ENCODE peak calls at places on chromosome X, in nine cellular contexts. G, X, Z, S, J, W, E, H and U are unnamed samples.

GRCh38 chrX:47283015-47283771 is 50.4 kb downstream of the USP11 start:
- DNase-seq in G (no peak), X (no peak), Z (no peak), S (peak), J (no peak), W (peak), E (peak), H (peak), U (no peak)

GRCh38 chrX:105945266-105945665 is 93.3 kb downstream of the SERPINA7 start:
- DNase-seq in G (no peak), X (no peak), Z (no peak), S (no peak), J (no peak), W (no peak), E (no peak), H (no peak), U (no peak)

GRCh38 chrX:130594453-130594916 is 192.7 kb downstream of the RBMX2 start:
- DNase-seq in G (no peak), X (no peak), Z (no peak), S (no peak), J (no peak), W (no peak), E (no peak), H (no peak), U (no peak)

GRCh38 chrX:20067709-20068315 is 48.9 kb downstream of the MAP7D2 start:
- DNase-seq in G (peak), X (peak), Z (peak), S (peak), J (peak), W (peak), E (peak), H (peak), U (no peak)

GRCh38 chrX:91331476-91331875 is 103.2 kb upstream of the PABPC5 start:
- DNase-seq in G (no peak), X (no peak), Z (no peak), S (no peak), J (no peak), W (no peak), E (no peak), H (no peak), U (no peak)

GRCh38 chrX:73127700-73128241 is 48.5 kb upstream of the PABPC1L2A start:
- DNase-seq in G (no peak), X (no peak), Z (peak), S (no peak), J (no peak), W (no peak), E (peak), H (no peak), U (no peak)

GRCh38 chrX:151042852-151043251 is 59.7 kb downstream of the HMGB3 start:
- DNase-seq in G (no peak), X (no peak), Z (no peak), S (no peak), J (no peak), W (no peak), E (no peak), H (no peak), U (no peak)

GRCh38 chrX:64885850-64886249 is 90.4 kb downstream of the ZC4H2 start:
- DNase-seq in G (no peak), X (no peak), Z (no peak), S (peak), J (no peak), W (no peak), E (no peak), H (no peak), U (no peak)

GRCh38 chrX:148593146-148593545 is 92.7 kb downstream of the AFF2 start:
- DNase-seq in G (no peak), X (no peak), Z (no peak), S (no peak), J (no peak), W (no peak), E (no peak), H (no peak), U (no peak)

GRCh38 chrX:54452920-54453319 is 12.7 kb downstream of the TSR2 start:
- DNase-seq in G (no peak), X (no peak), Z (no peak), S (peak), J (no peak), W (peak), E (peak), H (no peak), U (no peak)

GRCh38 chrX:72545990-72546389 is 26.7 kb downstream of the HDAC8 start:
- DNase-seq in G (no peak), X (no peak), Z (no peak), S (peak), J (no peak), W (peak), E (no peak), H (no peak), U (no peak)

GRCh38 chrX:133923113-133923512 is 62.3 kb downstream of the GPC3 start:
- DNase-seq in G (no peak), X (no peak), Z (no peak), S (no peak), J (no peak), W (no peak), E (no peak), H (no peak), U (no peak)

GRCh38 chrX:30015440-30015839 is 199.9 kb upstream of the MAGEB2 start:
- DNase-seq in G (no peak), X (no peak), Z (no peak), S (no peak), J (no peak), W (no peak), E (no peak), H (no peak), U (no peak)

GRCh38 chrX:151694661-151695582 is at the start of gene PRRG3:
- DNase-seq in G (no peak), X (no peak), Z (no peak), S (no peak), J (no peak), W (no peak), E (no peak), H (no peak), U (no peak)

GRCh38 chrX:70479197-70479969 is 34.7 kb downstream of the DLG3 start:
- DNase-seq in G (no peak), X (no peak), Z (no peak), S (peak), J (no peak), W (peak), E (peak), H (peak), U (no peak)

GRCh38 chrX:1418901-1419544 is 27.1 kb upstream of the SLC25A6 start:
- DNase-seq in G (no peak), X (no peak), Z (peak), S (no peak), J (peak), W (no peak), E (no peak), H (no peak), U (no peak)

GRCh38 chrX:136497556-136498048 is at the start of gene HTATSF1:
- DNase-seq in G (no peak), X (no peak), Z (no peak), S (no peak), J (peak), W (no peak), E (no peak), H (no peak), U (no peak)

GRCh38 chrX:69603566-69604194 is 12.2 kb upstream of the EDA start:
- DNase-seq in G (no peak), X (no peak), Z (no peak), S (no peak), J (no peak), W (no peak), E (peak), H (no peak), U (no peak)

GRCh38 chrX:7351946-7352345 is 204.0 kb upstream of the PUDP start:
- DNase-seq in G (no peak), X (no peak), Z (no peak), S (no peak), J (no peak), W (peak), E (no peak), H (no peak), U (no peak)

GRCh38 chrX:136856527-136856926 is 24.0 kb downstream of the RBMX start:
- DNase-seq in G (no peak), X (no peak), Z (no peak), S (no peak), J (no peak), W (no peak), E (no peak), H (no peak), U (no peak)

GRCh38 chrX:148552775-148553174 is 52.4 kb downstream of the AFF2 start:
- DNase-seq in G (no peak), X (no peak), Z (no peak), S (no peak), J (no peak), W (no peak), E (no peak), H (no peak), U (no peak)

GRCh38 chrX:114038358-114038757 is 545.5 kb upstream of the HTR2C start:
- DNase-seq in G (no peak), X (no peak), Z (no peak), S (no peak), J (no peak), W (no peak), E (no peak), H (no peak), U (no peak)

GRCh38 chrX:136658151-136658550 is 10.2 kb downstream of the CD40LG start:
- DNase-seq in G (no peak), X (no peak), Z (no peak), S (no peak), J (no peak), W (no peak), E (no peak), H (no peak), U (no peak)

GRCh38 chrX:55640854-55641253 is 17.7 kb downstream of the FOXR2 start:
- DNase-seq in G (no peak), X (no peak), Z (no peak), S (no peak), J (no peak), W (no peak), E (no peak), H (no peak), U (no peak)

GRCh38 chrX:15524417-15524816 is 23.8 kb downstream of the BMX start:
- DNase-seq in G (no peak), X (no peak), Z (no peak), S (peak), J (no peak), W (peak), E (peak), H (peak), U (no peak)

GRCh38 chrX:132489256-132490085 is 633 bp upstream of the MBNL3 start:
- DNase-seq in G (peak), X (peak), Z (peak), S (peak), J (peak), W (peak), E (no peak), H (peak), U (peak)
- TF ChIP-seq CTCF in G (no peak), X (no peak), Z (no peak), S (no peak), J (no peak), W (no peak), E (no peak), H (no peak), U (no peak)

GRCh38 chrX:28802625-28803024 is 215.4 kb downstream of the IL1RAPL1 start:
- DNase-seq in G (no peak), X (no peak), Z (no peak), S (peak), J (no peak), W (no peak), E (no peak), H (no peak), U (no peak)
- TF ChIP-seq CTCF in G (no peak), X (no peak), Z (no peak), S (peak), J (no peak), W (no peak), E (no peak), H (no peak), U (no peak)

GRCh38 chrX:8820910-8821527 is 19.8 kb upstream of the FAM9A start:
- DNase-seq in G (no peak), X (no peak), Z (no peak), S (no peak), J (no peak), W (peak), E (peak), H (no peak), U (no peak)
- TF ChIP-seq CTCF in G (no peak), X (no peak), Z (no peak), S (no peak), J (no peak), W (no peak), E (no peak), H (no peak), U (no peak)

DNA sequence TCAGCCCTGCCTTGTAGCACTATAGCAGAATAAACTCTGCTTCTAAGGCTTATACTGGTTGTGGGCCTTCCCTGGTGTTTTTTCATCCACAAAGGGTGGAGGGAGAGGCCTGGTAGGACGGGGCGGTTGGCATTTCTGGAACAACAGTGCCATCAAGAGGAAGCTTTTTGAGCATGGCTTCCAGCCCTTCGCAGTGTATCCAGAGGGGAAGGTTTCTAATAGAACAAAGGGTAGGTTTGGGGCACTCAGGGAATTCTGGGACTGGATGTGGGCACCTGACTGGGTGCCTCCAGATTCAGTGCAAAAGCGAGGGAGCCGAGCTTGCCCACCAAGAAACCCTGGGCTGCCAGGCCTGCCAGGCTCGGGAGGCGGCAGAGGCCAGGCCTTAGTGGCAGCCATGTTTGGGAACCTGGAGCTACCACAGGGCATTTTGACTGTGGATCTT is 229.6 kb upstream of the AGTR2 start:
- DNase-seq in G (peak), X (no peak), Z (no peak), S (peak), J (peak), W (peak), E (peak), H (peak), U (no peak)
- TF ChIP-seq CTCF in G (peak), X (no peak), Z (no peak), S (no peak), J (peak), W (no peak), E (no peak), H (peak), U (no peak)